ENCODE peak calls at places on chromosome 1, in nine cellular contexts. Z is neural progenitor cell, L is MM.1S, M is adrenal gland, Q is psoas muscle, F is prostate gland, H is AG09309, Y is HL-60, B is AG04450. T is an unnamed sample.

GRCh38 chr1:245585252-245585959 is 430.6 kb downstream of the KIF26B start:
- DNase-seq in B (peak; percentile 16), L (no peak), H (peak; percentile 69), Z (no peak), M (no peak), F (no peak), Q (no peak), Y (no peak), T (no peak)

GRCh38 chr1:158035976-158036583 is 42.6 kb downstream of the KIRREL1 start:
- DNase-seq in M (peak; percentile 67), Q (no peak), F (peak; percentile 24), L (peak; percentile 48), Y (peak; percentile 10), Z (peak; percentile 60), B (no peak), H (no peak), T (peak; percentile 7)

GRCh38 chr1:65209005-65209885 is 61.2 kb downstream of the AK4 start:
- DNase-seq in H (no peak), L (no peak), B (no peak), M (peak; percentile 39), Q (no peak), Y (peak; percentile 29), Z (peak; percentile 27), F (peak; percentile 51), T (no peak)

GRCh38 chr1:29453502-29454240 is 217.3 kb downstream of the PTPRU start:
- DNase-seq in H (peak; percentile 5), Z (peak; percentile 83), L (peak; percentile 24), F (no peak), Y (peak; percentile 28), B (peak; percentile 21), Q (no peak), M (peak; percentile 8), T (peak; percentile 5)

GRCh38 chr1:245823408-245824147 is 668.8 kb downstream of the KIF26B start:
- DNase-seq in M (no peak), Q (no peak), F (no peak), L (no peak), B (peak; percentile 39), H (peak; percentile 18), Z (no peak), Y (no peak), T (no peak)

GRCh38 chr1:147598631-147599361 is 57.5 kb downstream of the BCL9 start:
- DNase-seq in H (no peak), Q (peak; percentile 56), M (peak; percentile 39), L (peak; percentile 31), B (no peak), Z (peak; percentile 78), Y (no peak), F (no peak), T (no peak)

GRCh38 chr1:2132222-2133038 is 62.1 kb downstream of the FAAP20 start:
- DNase-seq in Z (peak; percentile 79), L (no peak), Y (peak; percentile 53), H (no peak), M (peak; percentile 57), F (no peak), B (no peak), Q (peak; percentile 43), T (no peak)

GRCh38 chr1:31300193-31300592 is 3.4 kb downstream of the ZCCHC17 start:
- DNase-seq in Y (peak; percentile 2), Z (no peak), H (no peak), M (no peak), L (no peak), B (no peak), F (no peak), Q (no peak), T (no peak)

GRCh38 chr1:88998716-88999115 is 6.3 kb upstream of the KYAT3 start:
- DNase-seq in H (no peak), Z (peak; percentile 71), Y (peak; percentile 38), M (no peak), L (peak; percentile 79), B (no peak), F (peak; percentile 59), Q (no peak), T (peak; percentile 34)

GRCh38 chr1:41514381-41514780 is 29.9 kb upstream of the EDN2 start:
- DNase-seq in B (no peak), L (no peak), H (no peak), M (no peak), F (no peak), Q (no peak), Y (no peak), Z (no peak), T (no peak)

GRCh38 chr1:204439976-204440375 is 28.4 kb upstream of the PPP1R15B start:
- DNase-seq in F (no peak), H (no peak), B (no peak), Y (no peak), Z (no peak), Q (no peak), L (no peak), M (peak; percentile 30), T (no peak)

GRCh38 chr1:165073402-165074007 is 283.0 kb downstream of the LMX1A start:
- DNase-seq in F (peak; percentile 19), M (peak; percentile 20), B (peak; percentile 11), Y (peak; percentile 22), H (no peak), Z (peak; percentile 75), L (peak; percentile 69), Q (no peak), T (no peak)

DNA sequence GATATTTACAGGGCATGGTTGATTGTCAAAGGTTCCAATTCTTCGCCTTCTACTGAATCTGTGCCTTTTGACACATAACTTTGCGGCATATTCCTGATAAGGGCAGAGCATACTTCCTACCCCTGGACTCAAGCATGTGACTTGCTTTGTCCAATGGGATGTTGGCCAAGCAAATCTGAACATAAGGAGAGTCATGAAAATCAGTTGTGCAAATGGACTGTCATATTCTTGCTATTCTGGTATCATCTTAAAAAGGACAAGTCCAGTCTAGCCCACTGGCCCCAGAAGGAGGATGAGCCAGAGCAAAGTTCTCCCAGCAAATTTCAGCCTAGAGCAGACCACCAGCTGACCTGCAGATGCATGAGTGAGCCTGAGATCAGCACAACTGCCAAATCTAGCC is 41.0 kb upstream of the MUTYH start:
- DNase-seq in M (no peak), Z (no peak), B (no peak), H (no peak), F (no peak), Q (no peak), Y (no peak), L (no peak), T (no peak)
- TF ChIP-seq CTCF in M (no peak), Z (no peak), B (no peak), H (no peak), F (no peak), Q (no peak), Y (no peak), L (no peak), T (no peak)

GRCh38 chr1:201002510-201002909 is 21.0 kb downstream of the KIF21B start:
- DNase-seq in B (no peak), Z (no peak), H (no peak), F (no peak), Y (no peak), L (no peak), M (no peak), Q (no peak), T (no peak)

GRCh38 chr1:200998323-200998722 is 25.2 kb downstream of the KIF21B start:
- DNase-seq in L (no peak), B (no peak), Q (no peak), Z (no peak), F (no peak), Y (no peak), M (no peak), H (no peak), T (no peak)

GRCh38 chr1:201001962-201002361 is 21.6 kb downstream of the KIF21B start:
- DNase-seq in M (peak; percentile 16), L (no peak), Q (no peak), H (no peak), Z (no peak), B (no peak), Y (no peak), F (no peak), T (no peak)

GRCh38 chr1:201000391-201000790 is 23.1 kb downstream of the KIF21B start:
- DNase-seq in L (no peak), B (no peak), H (no peak), Q (no peak), F (no peak), M (no peak), Z (no peak), Y (no peak), T (no peak)

GRCh38 chr1:200999667-201000066 is 23.8 kb downstream of the KIF21B start:
- DNase-seq in H (no peak), Y (no peak), M (no peak), L (no peak), Q (no peak), F (no peak), Z (no peak), B (no peak), T (no peak)
- H3K4me3 ChIP-seq in H (no peak overlapping the region), Y (no peak overlapping the region), M (no peak overlapping the region), L (no peak overlapping the region), Q (no peak overlapping the region), F (no peak overlapping the region), Z (no peak overlapping the region), B (no peak overlapping the region), T (no peak overlapping the region)

GRCh38 chr1:152449661-152450060 is 35.6 kb upstream of the CRNN start:
- DNase-seq in Y (no peak), L (peak; percentile 48), H (no peak), F (no peak), M (no peak), Q (no peak), Z (no peak), B (no peak), T (no peak)
- TF ChIP-seq CTCF in Y (no peak), L (no peak), H (no peak), F (no peak), M (no peak), Q (no peak), Z (no peak), B (no peak), T (no peak)

GRCh38 chr1:48875736-48876135 is 99.0 kb upstream of the BEND5 start:
- DNase-seq in M (no peak), L (no peak), Z (no peak), H (no peak), B (no peak), F (no peak), Q (no peak), Y (no peak), T (no peak)
- H3K4me3 ChIP-seq in M (no peak overlapping the region), L (no peak overlapping the region), Z (no peak overlapping the region), H (no peak overlapping the region), B (no peak overlapping the region), F (no peak overlapping the region), Q (no peak overlapping the region), Y (no peak overlapping the region), T (no peak overlapping the region)

T was measured in GM12864.